ENCODE peak calls at places on chromosomes 5 and 9, in eight cellular contexts. I is ELF-1; H is NCI-H774; T is CD14-positive monocyte; A is kidney glomerular epithelial cell; Z is activated T-cell treated with anti-CD3 and anti-CD28 coated beads, Interleukin-2, amount 50 U/mL, for 1 hour; W is GM04503; U is activated CD4-positive, alpha-beta T cell treated with anti-CD3 and anti-CD28 coated beads, Interleukin-2, amount 10 ng/mL, durations not matched to agents 7 days and 5 days. P is an unnamed sample.

GRCh38 chr9:120536949-120537640 is 42.9 kb downstream of the CDK5RAP2 start:
- DNase-seq in A (no peak), Z (no peak), W (no peak), U (no peak), H (no peak), T (no peak), I (no peak), P (no peak)

GRCh38 chr5:177434942-177435738 is 8.7 kb downstream of the GRK6 start:
- DNase-seq in A (no peak), I (no peak), H (no peak), W (no peak), T (no peak), U (no peak), Z (no peak), P (no peak)

GRCh38 chr9:130918870-130919558 is 20.0 kb downstream of the FIBCD1 start:
- DNase-seq in H (no peak), U (no peak), I (no peak), W (no peak), Z (no peak), A (no peak), T (no peak), P (no peak)

GRCh38 chr5:154365823-154366222 is 80.0 kb upstream of the SAP30L start:
- DNase-seq in A (no peak), W (no peak), T (no peak), Z (no peak), I (no peak), U (no peak), H (no peak), P (no peak)

GRCh38 chr9:3741729-3742128 is 215.9 kb upstream of the RFX3 start:
- DNase-seq in U (no peak), Z (no peak), I (no peak), W (no peak), T (no peak), H (no peak), A (no peak), P (no peak)

GRCh38 chr5:178854284-178854683 is 5.5 kb upstream of the ZNF354B start:
- DNase-seq in A (no peak), H (no peak), W (no peak), U (no peak), I (peak; percentile 9), T (no peak), Z (no peak), P (no peak)

GRCh38 chr5:72167790-72168189 is 60.5 kb downstream of the MAP1B start:
- DNase-seq in T (no peak), Z (no peak), I (no peak), U (no peak), H (no peak), A (no peak), W (no peak), P (no peak)

GRCh38 chr9:20351715-20352114 is 270.6 kb downstream of the MLLT3 start:
- DNase-seq in H (no peak), T (no peak), U (no peak), A (peak; percentile 70), Z (no peak), W (no peak), I (no peak), P (no peak)

GRCh38 chr5:151018846-151019245 is 1.5 kb upstream of the GPX3 start:
- DNase-seq in H (no peak), W (no peak), Z (no peak), T (no peak), U (no peak), A (no peak), I (no peak), P (no peak)

GRCh38 chr5:173281910-173282309 is 46.3 kb downstream of the STC2 start:
- DNase-seq in T (no peak), Z (no peak), A (peak; percentile 9), U (no peak), W (no peak), H (no peak), I (peak; percentile 74), P (peak; percentile 31)

GRCh38 chr5:72850113-72850512 is 33.7 kb downstream of the TNPO1 start:
- DNase-seq in T (no peak), U (no peak), I (no peak), W (no peak), A (no peak), Z (no peak), H (no peak), P (no peak)

GRCh38 chr9:27033815-27034403 is 28.4 kb upstream of the LRRC19 start:
- DNase-seq in A (peak; percentile 7), H (peak; percentile 30), Z (peak; percentile 21), I (no peak), T (no peak), W (peak; percentile 0), U (peak; percentile 55), P (peak; percentile 48)

GRCh38 chr9:127112056-127112455 is 10.4 kb downstream of the ANGPTL2 start:
- DNase-seq in Z (no peak), U (no peak), A (no peak), I (peak; percentile 98), W (no peak), T (no peak), H (peak; percentile 64), P (no peak)

GRCh38 chr9:90102292-90102901 is 497.6 kb downstream of the GADD45G start:
- DNase-seq in T (peak; percentile 84), A (peak; percentile 84), H (peak; percentile 86), U (peak; percentile 87), I (peak; percentile 81), Z (peak; percentile 69), W (no peak), P (peak; percentile 90)

GRCh38 chr9:36470891-36471290 is 70.8 kb upstream of the RNF38 start:
- DNase-seq in T (no peak), U (peak; percentile 73), A (peak; percentile 74), I (no peak), W (no peak), Z (peak; percentile 52), H (no peak), P (no peak)

GRCh38 chr5:31671339-31671741 is 32.4 kb downstream of the PDZD2 start:
- DNase-seq in H (no peak), T (no peak), I (no peak), Z (no peak), A (no peak), W (no peak), U (no peak), P (no peak)

GRCh38 chr5:61964199-61964598 is 341.8 kb upstream of the KIF2A start:
- DNase-seq in H (no peak), A (no peak), Z (no peak), W (peak; percentile 5), T (no peak), U (no peak), I (no peak), P (no peak)

GRCh38 chr5:143008809-143009521 is 238.8 kb downstream of the ARHGAP26 start:
- DNase-seq in Z (peak; percentile 45), A (peak; percentile 92), U (peak; percentile 84), H (no peak), T (peak; percentile 94), W (peak; percentile 80), I (no peak), P (peak; percentile 64)

GRCh38 chr5:71938886-71939285 is 168.4 kb upstream of the MAP1B start:
- DNase-seq in H (peak; percentile 86), T (no peak), U (no peak), W (no peak), Z (no peak), I (peak; percentile 85), A (no peak), P (no peak)

GRCh38 chr5:113266913-113267227 is 167.9 kb downstream of the TSSK1B start:
- DNase-seq in U (no peak), W (no peak), H (no peak), I (no peak), T (no peak), A (no peak), Z (no peak), P (no peak)

GRCh38 chr5:16493261-16493660 is 27.7 kb upstream of the ZNF622 start:
- DNase-seq in H (no peak), U (no peak), W (no peak), I (no peak), T (no peak), Z (no peak), A (no peak), P (no peak)

GRCh38 chr9:115591584-115591984 is 473.6 kb upstream of the TNC start:
- DNase-seq in U (no peak), Z (no peak), T (no peak), I (peak; percentile 80), A (peak; percentile 96), W (peak; percentile 96), H (peak; percentile 78), P (peak; percentile 90)

GRCh38 chr9:99414321-99414720 is 192.2 kb downstream of the SEC61B start:
- DNase-seq in T (no peak), H (no peak), A (no peak), U (no peak), Z (no peak), I (no peak), W (no peak), P (no peak)

GRCh38 chr5:163585206-163585605 is 79.8 kb downstream of the MAT2B start:
- DNase-seq in H (no peak), I (no peak), T (no peak), Z (no peak), W (no peak), U (no peak), A (peak; percentile 42), P (no peak)

GRCh38 chr9:111412280-111412679 is 71.9 kb downstream of the ECPAS start:
- DNase-seq in I (no peak), Z (no peak), U (no peak), W (no peak), T (no peak), A (no peak), H (no peak), P (no peak)

GRCh38 chr9:4792054-4792571 is 631 bp upstream of the RCL1 start:
- DNase-seq in H (no peak), T (no peak), Z (no peak), I (no peak), A (no peak), W (no peak), U (no peak), P (no peak)

GRCh38 chr9:91604451-91604850 is 180.8 kb upstream of the NFIL3 start:
- DNase-seq in A (no peak), T (no peak), U (no peak), H (no peak), W (no peak), I (no peak), Z (no peak), P (no peak)

GRCh38 chr9:7234144-7234543 is 476.4 kb downstream of the KDM4C start:
- DNase-seq in A (no peak), H (no peak), T (no peak), Z (no peak), U (peak; percentile 35), I (peak; percentile 89), W (no peak), P (peak; percentile 30)

GRCh38 chr5:7881816-7882215 is 12.9 kb downstream of the MTRR start:
- DNase-seq in U (no peak), Z (no peak), A (no peak), H (no peak), I (no peak), W (no peak), T (no peak), P (no peak)

GRCh38 chr5:83368317-83368716 is 103.2 kb upstream of the VCAN start:
- DNase-seq in A (no peak), U (no peak), I (no peak), H (no peak), T (peak; percentile 89), W (peak; percentile 49), Z (no peak), P (no peak)

GRCh38 chr5:122844136-122844915 is 1.1 kb upstream of the SNX24 start:
- DNase-seq in T (no peak), A (no peak), W (no peak), H (no peak), Z (no peak), U (no peak), I (peak; percentile 37), P (no peak)

GRCh38 chr5:149799119-149799623 is 69.1 kb downstream of the PPARGC1B start:
- DNase-seq in U (no peak), I (no peak), W (peak; percentile 69), Z (no peak), T (no peak), A (peak; percentile 91), H (no peak), P (peak; percentile 47)

GRCh38 chr5:57447656-57448055 is 35.0 kb downstream of the ACTBL2 start:
- DNase-seq in I (no peak), U (no peak), W (no peak), H (no peak), T (no peak), A (peak; percentile 47), Z (no peak), P (no peak)

GRCh38 chr5:116370149-116370548 is 204.5 kb downstream of the SEMA6A start:
- DNase-seq in Z (no peak), A (no peak), H (no peak), I (no peak), U (no peak), W (no peak), T (no peak), P (no peak)

P was measured in NCI-H460.